ENCODE peak calls at places on chromosomes 2 and 18, in four cellular contexts. U is GM12878, H is H1, Q is HepG2. F is an unnamed sample.

GRCh38 chr18:21242141-21243040 is at the start of gene GREB1L:
- DNase-seq in U (no peak), H (no peak), Q (peak), F (no peak)

GRCh38 chr2:117960231-117960630 is 53.6 kb downstream of the CCDC93 start:
- DNase-seq in U (no peak), H (no peak), Q (no peak), F (no peak)

GRCh38 chr2:43340945-43341356 is 114.5 kb upstream of the ZFP36L2 start:
- DNase-seq in U (no peak), H (no peak), Q (no peak), F (no peak)

GRCh38 chr2:168738057-168738456 is 64.4 kb upstream of the NOSTRIN start:
- DNase-seq in U (no peak), H (no peak), Q (no peak), F (no peak)

GRCh38 chr2:119983108-119983507 is 29.8 kb upstream of the EPB41L5 start:
- DNase-seq in U (no peak), H (no peak), Q (no peak), F (no peak)

GRCh38 chr2:144429396-144430112 is 90.4 kb downstream of the ZEB2 start:
- DNase-seq in U (no peak), H (no peak), Q (no peak), F (no peak)

GRCh38 chr2:152347076-152347475 is 12.1 kb downstream of the FMNL2 start:
- DNase-seq in U (no peak), H (no peak), Q (no peak), F (no peak)

GRCh38 chr2:48733067-48733503 is 22.4 kb downstream of the LHCGR start:
- DNase-seq in U (no peak), H (no peak), Q (no peak), F (no peak)

GRCh38 chr2:134228493-134228903 is 25.4 kb upstream of the MGAT5 start:
- DNase-seq in U (no peak), H (no peak), Q (peak), F (no peak)

GRCh38 chr2:150681120-150681796 is 193.8 kb upstream of the RND3 start:
- DNase-seq in U (no peak), H (no peak), Q (no peak), F (no peak)

GRCh38 chr2:23591111-23591510 is 206.1 kb downstream of the KLHL29 start:
- DNase-seq in U (no peak), H (no peak), Q (no peak), F (no peak)

GRCh38 chr2:38546064-38546463 is 56.7 kb downstream of the HNRNPLL start:
- DNase-seq in U (no peak), H (no peak), Q (no peak), F (no peak)

GRCh38 chr18:2494921-2495320 is 76.4 kb downstream of the METTL4 start:
- DNase-seq in U (no peak), H (no peak), Q (no peak), F (no peak)

DNA sequence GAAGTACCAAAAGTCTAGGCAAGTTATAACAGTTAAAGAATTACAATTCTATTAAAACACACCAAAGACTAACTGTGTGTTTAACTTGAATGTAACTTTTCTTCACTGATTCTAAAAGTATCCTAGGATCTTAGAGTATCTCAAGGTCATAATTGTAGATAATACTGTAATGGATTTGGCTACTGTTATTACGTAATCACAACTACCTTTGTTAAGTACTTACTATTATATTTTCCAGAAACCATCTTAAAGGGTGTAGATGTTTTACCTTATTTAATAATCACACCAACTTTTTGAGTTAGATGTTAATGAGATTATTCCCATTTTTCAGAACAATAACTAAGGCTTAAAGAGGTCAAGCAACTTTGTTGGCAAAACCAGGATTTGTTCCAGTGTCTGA is 161.3 kb upstream of the REG3A start:
- DNase-seq in U (no peak), H (no peak), Q (no peak), F (no peak)
- TF ChIP-seq SUZ12 in U (no peak), H (no peak), Q (no peak), F (no peak)

GRCh38 chr2:73006969-73007710 is 64.4 kb downstream of the SFXN5 start:
- DNase-seq in U (no peak), H (no peak), Q (no peak), F (no peak)

GRCh38 chr2:73004889-73005596 is 66.5 kb downstream of the SFXN5 start:
- DNase-seq in U (no peak), H (no peak), Q (no peak), F (no peak)

GRCh38 chr2:73003027-73003426 is 68.5 kb downstream of the SFXN5 start:
- DNase-seq in U (no peak), H (no peak), Q (no peak), F (no peak)

GRCh38 chr2:73000808-73001570 is 70.5 kb downstream of the SFXN5 start:
- DNase-seq in U (no peak), H (no peak), Q (peak), F (no peak)

DNA sequence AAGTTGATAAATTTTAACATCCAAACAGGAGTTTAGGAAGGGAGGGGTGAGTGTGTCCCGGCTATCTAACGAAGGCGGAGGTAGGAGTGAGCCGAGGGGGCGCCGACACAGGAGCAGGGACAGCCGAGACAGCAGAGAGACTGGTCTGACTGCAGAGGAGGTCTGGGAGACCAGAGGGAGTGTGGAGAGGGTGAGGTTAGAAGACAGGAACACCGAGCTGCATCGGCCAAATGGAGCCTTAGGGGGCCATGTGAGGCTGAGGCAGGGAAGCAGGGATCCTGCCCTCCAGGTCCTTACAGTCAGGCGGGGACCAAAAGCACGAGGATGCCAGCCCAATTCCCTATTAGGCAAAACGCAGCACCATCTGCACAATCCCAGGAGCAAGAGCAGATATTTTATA is 67.0 kb downstream of the SFXN5 start:
- DNase-seq in U (no peak), H (no peak), Q (no peak), F (no peak)
- TF ChIP-seq YY1 in U (no peak), H (no peak), Q (no peak), F (no peak)

GRCh38 chr18:62631173-62631572 is 84.2 kb upstream of the PHLPP1 start:
- DNase-seq in U (no peak), H (no peak), Q (no peak), F (no peak)
- TF ChIP-seq SUZ12 in U (no peak), H (no peak), Q (no peak), F (no peak)

GRCh38 chr2:203718087-203718486 is 11.6 kb downstream of the CD28 start:
- DNase-seq in U (peak), H (no peak), Q (no peak), F (no peak)
- TF ChIP-seq YY1 in U (no peak), H (no peak), Q (no peak), F (no peak)

DNA sequence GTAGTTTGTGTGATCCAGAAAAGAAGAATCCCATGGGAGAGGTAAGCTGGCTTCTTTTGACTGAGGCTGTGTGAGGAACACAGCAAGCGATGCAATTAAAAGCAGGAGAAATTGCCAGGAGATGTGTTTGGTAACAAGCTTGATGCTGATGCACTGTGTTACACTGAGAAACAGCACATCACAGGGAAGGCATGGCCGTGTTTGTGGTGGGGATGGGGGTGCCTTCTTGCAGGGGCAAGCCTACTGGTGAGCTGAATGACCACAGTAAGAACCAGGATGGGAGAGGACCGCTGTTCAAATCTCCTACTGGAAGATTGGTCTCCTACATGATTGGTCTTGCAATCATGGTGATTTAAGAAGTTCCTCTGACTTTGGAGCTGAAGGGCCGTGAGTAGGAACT is 477.7 kb upstream of the HS6ST1 start:
- DNase-seq in U (no peak), H (no peak), Q (no peak), F (no peak)
- TF ChIP-seq SUZ12 in U (no peak), H (no peak), Q (no peak), F (no peak)

GRCh38 chr18:27413495-27414401 is 228.6 kb upstream of the CHST9 start:
- DNase-seq in U (no peak), H (no peak), Q (no peak), F (no peak)

GRCh38 chr18:27423581-27423980 is 238.5 kb upstream of the CHST9 start:
- DNase-seq in U (no peak), H (no peak), Q (no peak), F (no peak)

GRCh38 chr18:27414691-27415090 is 229.6 kb upstream of the CHST9 start:
- DNase-seq in U (no peak), H (no peak), Q (no peak), F (no peak)

GRCh38 chr18:27415495-27415894 is 230.4 kb upstream of the CHST9 start:
- DNase-seq in U (no peak), H (no peak), Q (peak), F (no peak)

GRCh38 chr18:27419646-27420045 is 234.5 kb upstream of the CHST9 start:
- DNase-seq in U (no peak), H (no peak), Q (no peak), F (no peak)
- TF ChIP-seq YY1 in U (no peak), H (no peak), Q (no peak), F (no peak)

DNA sequence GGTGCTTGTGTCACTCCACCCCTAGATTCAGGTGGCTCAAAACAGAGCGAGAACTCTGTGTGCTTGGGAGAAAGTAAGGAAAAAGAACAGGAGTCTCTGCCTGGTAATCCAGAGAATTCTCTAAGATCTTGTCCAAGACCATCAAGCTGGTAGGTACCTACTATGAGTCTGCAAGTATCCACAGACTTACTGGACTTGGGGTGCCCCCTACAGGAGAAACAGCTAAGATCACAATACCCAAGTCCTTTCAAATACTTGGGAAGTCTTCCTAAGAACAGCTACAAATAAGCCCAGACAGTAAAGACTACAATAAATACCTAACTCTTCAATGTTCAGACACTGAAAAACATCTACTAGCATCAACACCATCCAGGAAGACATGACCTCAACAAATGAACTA is 1143.6 kb upstream of the ACVR2A start:
- DNase-seq in U (no peak), H (peak), Q (no peak), F (peak)
- TF ChIP-seq SUZ12 in U (no peak), H (no peak), Q (no peak), F (no peak)